ENCODE peak calls at places on chromosomes 4 and X, in five cellular contexts. L, M, Y, H and F are unnamed samples.
A peak's percentile ranks its signal among the peaks of the same experiment; 100 is the strongest.

GRCh38 chr4:38188631-38189101 is 228.5 kb downstream of the PTTG2 start:
- DNase-seq in H (no peak), L (no peak), Y (no peak), M (no peak), F (no peak)

GRCh38 chrX:65679071-65679540 is 11.7 kb downstream of the MSN start:
- DNase-seq in L (no peak), H (no peak), M (no peak), Y (no peak), F (no peak)

GRCh38 chr4:83691998-83692397 is 156.1 kb downstream of the GPAT3 start:
- DNase-seq in H (no peak), Y (no peak), M (peak; percentile 21), L (no peak), F (no peak)

GRCh38 chr4:33357121-33357520 is 2637.0 kb downstream of the PCDH7 start:
- DNase-seq in M (no peak), H (no peak), Y (no peak), L (no peak), F (no peak)

GRCh38 chr4:183873389-183874185 is 31.5 kb upstream of the STOX2 start:
- DNase-seq in M (no peak), H (no peak), L (no peak), Y (no peak), F (no peak)

GRCh38 chr4:150323551-150324325 is 245.5 kb downstream of the DCLK2 start:
- DNase-seq in Y (no peak), H (no peak), L (no peak), M (no peak), F (no peak)

GRCh38 chrX:64976673-64977040 is 407 bp upstream of the ZC4H2 start:
- DNase-seq in H (no peak), L (no peak), M (no peak), Y (no peak), F (no peak)

GRCh38 chrX:130165181-130165702 is 399 bp downstream of the AIFM1 start:
- DNase-seq in Y (no peak), L (no peak), M (peak; percentile 81), H (no peak), F (no peak)

GRCh38 chr4:3365871-3366842 is 73.3 kb downstream of the RGS12 start:
- DNase-seq in M (no peak), L (no peak), Y (no peak), H (no peak), F (no peak)

GRCh38 chrX:115260330-115260729 is 26.4 kb upstream of the LRCH2 start:
- DNase-seq in Y (no peak), M (no peak), L (no peak), H (no peak), F (no peak)

GRCh38 chr4:174631901-174632758 is 109.8 kb upstream of the HPGD start:
- DNase-seq in M (peak; percentile 84), Y (no peak), L (no peak), H (no peak), F (no peak)

GRCh38 chrX:19889582-19890342 is 2.4 kb upstream of the SH3KBP1 start:
- DNase-seq in M (peak; percentile 79), H (peak; percentile 29), L (no peak), Y (no peak), F (no peak)

GRCh38 chr4:98745372-98745771 is 87.0 kb upstream of the TSPAN5 start:
- DNase-seq in L (peak; percentile 44), Y (no peak), H (no peak), M (peak; percentile 69), F (no peak)

GRCh38 chrX:69501433-69501832 is 2.7 kb upstream of the NALF2 start:
- DNase-seq in L (peak; percentile 69), Y (peak; percentile 48), H (no peak), M (peak; percentile 1), F (peak; percentile 52)

GRCh38 chrX:27186671-27187070 is 276.5 kb downstream of the PPP4R3C start:
- DNase-seq in Y (no peak), M (peak; percentile 43), L (no peak), H (no peak), F (no peak)